ENCODE peak calls at places on chromosomes 13 and 19, in ten cellular contexts. K is fibroblast of mammary gland; I is kidney epithelial cell; X is SK-N-SH; Z is fibroblast of lung; P is left lung; D is CD8-positive, alpha-beta T cell; W is heart right ventricle; R is choroid plexus epithelial cell; H is adrenal gland. F is an unnamed sample.

GRCh38 chr13:67619346-67619745 is 389.2 kb upstream of the PCDH9 start:
- DNase-seq in K (peak), I (peak), X (no peak), Z (peak), P (no peak), D (no peak), W (no peak), R (peak), H (no peak), F (no peak)

GRCh38 chr13:110705356-110705825 is 525 bp downstream of the CARS2 start:
- DNase-seq in K (no peak), I (no peak), X (no peak), Z (peak), P (no peak), D (no peak), W (no peak), R (no peak), H (no peak), F (no peak)

GRCh38 chr13:111122056-111122455 is 6.9 kb downstream of the ARHGEF7 start:
- DNase-seq in K (no peak), I (no peak), X (no peak), Z (no peak), P (no peak), D (no peak), W (no peak), R (peak), H (no peak), F (no peak)

GRCh38 chr13:61954092-61954491 is 538.4 kb upstream of the PCDH20 start:
- DNase-seq in K (peak), I (no peak), X (peak), Z (peak), P (no peak), D (no peak), W (no peak), R (peak), H (no peak), F (no peak)

GRCh38 chr13:28324181-28324789 is 170.6 kb downstream of the FLT1 start:
- DNase-seq in K (peak), I (peak), X (peak), Z (peak), P (no peak), D (peak), W (peak), R (peak), H (peak), F (no peak)

GRCh38 chr13:110306960-110307696 is at the start of the genes COL4A1 and COL4A2:
- DNase-seq in K (peak), I (no peak), X (peak), Z (peak), P (no peak), D (no peak), W (peak), R (peak), H (peak), F (no peak)

GRCh38 chr19:288911-289310 is 2.3 kb downstream of the PLPP2 start:
- DNase-seq in K (no peak), I (no peak), X (no peak), Z (no peak), P (no peak), D (no peak), W (no peak), R (no peak), H (no peak), F (no peak)

GRCh38 chr19:51027126-51027806 is 850 bp upstream of the KLK11 start:
- DNase-seq in K (no peak), I (no peak), X (peak), Z (no peak), P (no peak), D (no peak), W (no peak), R (no peak), H (no peak), F (no peak)

GRCh38 chr13:75637101-75637774 is 1.1 kb downstream of the LMO7 start:
- DNase-seq in K (peak), I (no peak), X (peak), Z (no peak), P (no peak), D (no peak), W (no peak), R (peak), H (no peak), F (no peak)

GRCh38 chr13:93956416-93956815 is 523.1 kb downstream of the DCT start:
- DNase-seq in K (no peak), I (no peak), X (no peak), Z (peak), P (no peak), D (no peak), W (no peak), R (no peak), H (no peak), F (no peak)

GRCh38 chr19:11538232-11539036 is at the start of gene CNN1:
- DNase-seq in K (peak), I (no peak), X (no peak), Z (peak), P (no peak), D (no peak), W (peak), R (peak), H (no peak), F (no peak)

GRCh38 chr13:63092461-63092860 is 1676.8 kb upstream of the PCDH20 start:
- DNase-seq in K (no peak), I (no peak), X (no peak), Z (peak), P (no peak), D (no peak), W (no peak), R (peak), H (no peak), F (no peak)

GRCh38 chr13:52925221-52925620 is 76.8 kb upstream of the PCDH8 start:
- DNase-seq in K (no peak), I (no peak), X (no peak), Z (no peak), P (no peak), D (no peak), W (no peak), R (no peak), H (no peak), F (no peak)

GRCh38 chr13:40464991-40465390 is 201.4 kb downstream of the FOXO1 start:
- DNase-seq in K (no peak), I (no peak), X (no peak), Z (no peak), P (no peak), D (no peak), W (no peak), R (no peak), H (no peak), F (no peak)

GRCh38 chr13:38090913-38091312 is 221.3 kb upstream of the TRPC4 start:
- DNase-seq in K (no peak), I (no peak), X (peak), Z (no peak), P (no peak), D (no peak), W (no peak), R (no peak), H (no peak), F (no peak)

GRCh38 chr13:110676511-110677204 is 29.3 kb downstream of the CARS2 start:
- DNase-seq in K (no peak), I (no peak), X (no peak), Z (no peak), P (no peak), D (peak), W (no peak), R (no peak), H (no peak), F (no peak)

GRCh38 chr13:75072368-75072767 is 409.6 kb downstream of the TBC1D4 start:
- DNase-seq in K (no peak), I (no peak), X (no peak), Z (no peak), P (no peak), D (no peak), W (no peak), R (no peak), H (no peak), F (no peak)

GRCh38 chr13:92941167-92941566 is 285.4 kb upstream of the GPC6 start:
- DNase-seq in K (no peak), I (no peak), X (no peak), Z (peak), P (no peak), D (no peak), W (no peak), R (peak), H (no peak), F (no peak)

GRCh38 chr19:27881213-27881612 is 1331.7 kb downstream of the UQCRFS1 start:
- DNase-seq in K (no peak), I (no peak), X (no peak), Z (no peak), P (no peak), D (no peak), W (no peak), R (no peak), H (no peak), F (no peak)

GRCh38 chr19:13150919-13151604 is 851 bp downstream of the IER2 start:
- DNase-seq in K (no peak), I (no peak), X (no peak), Z (no peak), P (peak), D (peak), W (peak), R (no peak), H (peak), F (no peak)

GRCh38 chr13:103788061-103788652 is 721.9 kb upstream of the SLC10A2 start:
- DNase-seq in K (no peak), I (no peak), X (no peak), Z (no peak), P (no peak), D (no peak), W (peak), R (peak), H (peak), F (no peak)

DNA sequence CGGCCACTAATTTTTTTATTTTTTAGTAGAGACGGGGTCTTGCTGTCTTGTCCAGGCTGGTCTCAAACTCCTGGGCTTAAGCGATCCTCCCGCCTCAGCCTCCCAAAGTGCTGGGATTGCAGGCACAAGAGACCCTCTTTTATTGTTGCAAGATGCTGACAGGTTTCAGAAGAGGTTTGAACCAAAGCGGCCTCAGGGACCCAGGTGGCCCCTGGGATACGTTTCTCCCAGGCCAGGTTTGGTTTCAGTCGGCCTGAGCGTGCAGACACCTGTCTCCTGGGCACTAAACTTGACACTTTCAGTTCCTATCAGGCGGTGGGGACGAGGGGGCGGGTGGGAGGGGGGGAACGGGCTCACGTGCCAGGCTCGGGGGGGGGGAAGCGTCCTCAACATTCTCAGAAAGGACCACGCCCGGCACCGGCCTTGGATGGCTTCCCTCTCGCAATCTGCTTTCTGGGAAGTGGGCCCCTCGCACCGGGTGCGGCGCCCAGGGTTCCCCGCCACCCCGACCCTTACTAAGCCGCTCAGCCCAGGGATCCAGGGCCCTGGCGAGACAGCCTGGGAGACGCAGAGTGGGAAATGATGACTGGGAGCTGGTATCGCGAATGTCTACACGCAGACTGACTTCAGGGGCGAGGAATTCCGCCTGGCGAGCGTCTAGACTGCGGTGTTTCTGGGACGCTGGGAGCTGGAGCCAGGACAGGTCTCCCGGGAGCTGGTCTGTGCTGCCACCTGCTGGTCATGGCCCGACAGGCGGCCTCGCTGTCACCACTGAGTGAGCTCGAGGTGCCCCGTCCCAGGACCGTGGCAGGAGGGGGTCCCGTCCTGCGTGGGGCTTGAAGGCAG is 91.6 kb downstream of the GNG7 start:
- DNase-seq in K (peak), I (peak), X (peak), Z (peak), P (peak), D (peak), W (peak), R (peak), H (peak), F (no peak)
- H3K4me3 ChIP-seq in K (peak), I (no peak), X (peak), Z (peak), P (peak), D (peak), W (peak), R (peak), H (peak), F (peak)

GRCh38 chr19:29285187-29285687 is 72.3 kb upstream of the UQCRFS1 start:
- DNase-seq in K (no peak), I (no peak), X (no peak), Z (no peak), P (no peak), D (no peak), W (no peak), R (no peak), H (no peak), F (no peak)
- TF ChIP-seq CTCF in K (no peak), I (no peak), X (no peak), Z (no peak), P (no peak), D (no peak), W (no peak), R (no peak), H (no peak), F (no peak)

GRCh38 chr19:18274303-18274775 is at the start of gene IQCN:
- DNase-seq in K (no peak), I (no peak), X (no peak), Z (peak), P (no peak), D (peak), W (no peak), R (peak), H (peak), F (no peak)
- H3K4me3 ChIP-seq in K (no peak), I (no peak), X (no peak), Z (peak), P (no peak), D (no peak), W (peak), R (no peak), H (no peak), F (no peak)

GRCh38 chr13:44757671-44758070 is 181.5 kb upstream of the TSC22D1 start:
- DNase-seq in K (no peak), I (no peak), X (no peak), Z (no peak), P (no peak), D (no peak), W (no peak), R (no peak), H (no peak), F (no peak)
- TF ChIP-seq CTCF in K (no peak), I (no peak), X (no peak), Z (no peak), P (no peak), D (no peak), W (no peak), R (no peak), H (no peak), F (no peak)

DNA sequence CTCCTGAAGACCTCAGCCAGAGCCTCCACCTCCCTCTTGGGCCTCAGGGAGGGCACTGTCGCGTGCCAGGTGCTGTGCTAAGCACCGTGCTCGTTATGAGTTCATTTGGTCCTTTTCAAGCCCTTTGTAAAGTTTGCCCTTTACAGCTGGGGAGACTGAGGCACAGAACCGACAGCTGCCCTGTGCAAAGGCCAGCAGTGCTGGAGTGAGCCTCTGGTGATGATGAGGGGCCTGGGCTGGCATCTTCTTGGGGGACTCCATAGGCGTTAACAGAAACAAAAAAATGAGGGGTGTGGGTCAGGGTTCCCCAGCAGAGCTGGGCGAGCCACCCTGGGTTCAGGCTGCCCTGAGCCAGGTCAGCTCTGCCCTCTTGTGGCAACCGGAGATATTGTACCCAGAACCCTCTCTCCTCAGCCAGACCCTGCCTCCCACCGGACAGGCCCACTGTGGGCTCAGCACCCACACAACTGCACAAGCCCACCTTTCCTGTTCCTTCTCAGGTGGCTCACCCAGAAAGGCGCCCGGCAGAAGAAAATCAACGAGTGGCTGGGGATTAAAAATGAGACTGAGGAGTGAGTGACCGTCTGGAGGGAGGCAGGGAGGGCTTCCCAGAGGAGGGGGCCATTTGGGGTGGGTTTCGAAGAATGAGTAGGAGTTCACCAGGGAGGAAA is 5.5 kb upstream of the IFI30 start:
- DNase-seq in K (peak), I (no peak), X (peak), Z (no peak), P (no peak), D (peak), W (no peak), R (peak), H (peak), F (no peak)
- H3K4me3 ChIP-seq in K (no peak), I (no peak), X (no peak), Z (no peak), P (no peak), D (no peak), W (no peak), R (no peak), H (no peak), F (no peak)

DNA sequence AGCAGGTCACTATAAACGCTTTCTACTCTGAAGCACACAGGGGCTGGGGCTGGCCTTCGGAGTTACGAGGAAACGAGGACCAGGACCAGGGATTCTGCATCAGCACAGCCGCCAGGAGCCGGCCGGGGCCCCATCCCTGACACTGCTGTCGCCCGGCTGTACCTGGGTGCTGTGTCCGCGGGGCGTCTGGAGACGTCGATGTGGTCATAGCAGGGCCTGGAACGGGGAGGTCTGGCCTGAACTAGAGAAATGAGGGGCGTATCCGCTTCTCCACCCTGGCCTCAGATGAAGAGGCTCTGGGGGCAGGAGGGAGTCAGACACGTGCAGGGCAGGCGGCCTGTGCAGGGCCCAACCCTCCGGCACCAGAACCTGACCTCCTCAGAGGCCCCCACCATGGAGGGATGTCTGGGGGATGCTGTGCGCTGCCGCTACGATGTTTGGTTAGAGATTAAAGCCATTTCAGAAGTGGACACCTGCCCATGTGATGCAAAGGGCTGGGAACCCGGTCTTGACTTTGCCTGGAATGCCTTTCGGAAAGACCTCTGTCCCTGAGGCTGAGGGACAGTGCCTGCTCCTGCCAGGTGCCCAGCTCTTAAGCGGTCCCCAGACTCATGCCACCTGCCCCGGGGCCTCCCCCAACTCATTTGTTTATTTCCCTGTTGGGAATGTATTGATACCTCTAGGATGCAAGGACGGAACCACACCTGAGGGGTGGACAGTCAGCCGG is 21.4 kb downstream of the GAS6 start:
- DNase-seq in K (no peak), I (no peak), X (no peak), Z (no peak), P (no peak), D (no peak), W (no peak), R (no peak), H (no peak), F (no peak)
- TF ChIP-seq CTCF in K (no peak), I (no peak), X (no peak), Z (no peak), P (no peak), D (no peak), W (no peak), R (no peak), H (no peak), F (no peak)

GRCh38 chr19:3950871-3951861 is 18.3 kb downstream of the NMRK2 start:
- DNase-seq in K (no peak), I (no peak), X (no peak), Z (no peak), P (peak), D (no peak), W (peak), R (no peak), H (peak), F (no peak)
- H3K4me3 ChIP-seq in K (no peak), I (no peak), X (no peak), Z (no peak), P (peak), D (no peak), W (peak), R (no peak), H (no peak), F (no peak)

DNA sequence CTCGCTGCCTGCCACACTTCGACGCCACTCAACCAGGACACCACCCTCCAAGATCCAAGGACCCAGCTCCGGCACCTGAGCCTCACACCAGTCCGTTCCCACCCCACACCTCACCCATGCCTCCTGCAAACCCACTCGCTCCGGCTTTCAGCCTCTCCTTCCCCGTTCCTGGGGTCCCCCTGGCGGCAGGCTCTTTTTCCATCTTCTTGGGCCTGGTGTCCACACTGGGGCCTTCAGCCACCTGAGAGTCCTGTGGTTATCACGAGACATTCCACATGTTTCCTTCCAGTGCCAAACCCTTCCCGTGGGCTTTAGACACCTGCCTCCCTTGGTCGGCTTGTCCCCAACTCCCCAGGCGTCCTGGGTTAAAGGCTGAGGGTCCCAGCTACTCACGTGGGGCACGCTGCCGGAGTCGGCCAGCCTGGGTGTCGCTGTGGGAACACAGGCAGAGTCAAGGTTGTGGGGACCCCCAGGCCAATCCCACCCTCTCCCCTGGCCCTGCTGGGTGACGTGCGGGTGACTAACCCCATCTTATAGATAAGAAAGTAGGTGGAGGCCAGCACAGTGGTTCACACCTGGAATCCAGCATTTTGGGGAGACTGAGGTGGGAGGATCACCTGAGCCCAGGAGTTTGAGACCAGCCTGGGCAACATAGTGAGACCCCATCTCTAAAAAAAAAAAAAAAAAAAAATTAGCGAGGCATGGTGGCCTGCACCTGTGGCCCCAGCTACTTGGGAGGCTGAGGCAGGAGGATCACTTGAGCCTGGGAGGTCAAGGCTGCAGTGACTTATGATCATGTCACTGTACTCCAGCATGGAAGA is 2.0 kb downstream of the JSRP1 start:
- DNase-seq in K (no peak), I (no peak), X (peak), Z (peak), P (no peak), D (no peak), W (no peak), R (peak), H (no peak), F (no peak)
- TF ChIP-seq CTCF in K (peak), I (peak), X (no peak), Z (peak), P (no peak), D (no peak), W (peak), R (peak), H (no peak), F (peak)

F was measured in HFF-Myc.